ENCODE peak calls at places on chromosomes 12 and 14, in four cellular contexts. O, Y, P and U are unnamed samples.

GRCh38 chr12:107369679-107370078 is 276.3 kb upstream of the CRY1 start:
- DNase-seq in O (no peak), Y (no peak), P (no peak), U (no peak)

GRCh38 chr12:82651489-82651888 is 35.2 kb upstream of the TMTC2 start:
- DNase-seq in O (no peak), Y (no peak), P (no peak), U (no peak)

GRCh38 chr12:46439793-46440511 is 67.4 kb upstream of the SLC38A2 start:
- DNase-seq in O (no peak), Y (no peak), P (no peak), U (no peak)

GRCh38 chr14:61225304-61225703 is 55.8 kb downstream of the TMEM30B start:
- DNase-seq in O (no peak), Y (no peak), P (no peak), U (no peak)

GRCh38 chr12:48995061-48995879 is 3.9 kb downstream of the DDN start:
- DNase-seq in O (peak), Y (peak), P (peak), U (peak)

GRCh38 chr12:113276946-113277500 is 55.8 kb downstream of the TPCN1 start:
- DNase-seq in O (peak), Y (no peak), P (no peak), U (no peak)

GRCh38 chr14:24353551-24354529 is 14.0 kb upstream of the RIPK3 start:
- DNase-seq in O (no peak), Y (no peak), P (no peak), U (no peak)

GRCh38 chr12:84791444-84791843 is 121.2 kb downstream of the SLC6A15 start:
- DNase-seq in O (no peak), Y (no peak), P (no peak), U (no peak)

GRCh38 chr14:82504894-82505293 is 971.2 kb upstream of the SEL1L start:
- DNase-seq in O (no peak), Y (no peak), P (no peak), U (no peak)

GRCh38 chr12:111976860-111977259 is 36.1 kb downstream of the TMEM116 start:
- DNase-seq in O (no peak), Y (no peak), P (no peak), U (no peak)

GRCh38 chr12:11981174-11981733 is 89.5 kb upstream of the BCL2L14 start:
- DNase-seq in O (no peak), Y (no peak), P (no peak), U (no peak)

GRCh38 chr14:65832431-65833253 is 420.1 kb downstream of the FUT8 start:
- DNase-seq in O (no peak), Y (no peak), P (no peak), U (no peak)

GRCh38 chr12:25653487-25654175 is 100.5 kb upstream of the LMNTD1 start:
- DNase-seq in O (no peak), Y (no peak), P (no peak), U (no peak)

GRCh38 chr12:97944576-97944975 is 482.0 kb downstream of the RMST start:
- DNase-seq in O (no peak), Y (no peak), P (no peak), U (no peak)

GRCh38 chr12:41967668-41968649 is 176.7 kb downstream of the GXYLT1 start:
- DNase-seq in O (no peak), Y (no peak), P (no peak), U (no peak)

GRCh38 chr12:49971141-49971540 is 1.6 kb upstream of the AQP6 start:
- DNase-seq in O (no peak), Y (no peak), P (no peak), U (no peak)

GRCh38 chr12:1920971-1921370 is 2.5 kb upstream of the CACNA2D4 start:
- DNase-seq in O (no peak), Y (peak), P (no peak), U (peak)

GRCh38 chr14:44720707-44721106 is 213.6 kb upstream of the FSCB start:
- DNase-seq in O (no peak), Y (no peak), P (no peak), U (no peak)

GRCh38 chr12:40152783-40153383 is 47.0 kb upstream of the SLC2A13 start:
- DNase-seq in O (peak), Y (no peak), P (peak), U (peak)

GRCh38 chr14:72666610-72667009 is 227.3 kb downstream of the DPF3 start:
- DNase-seq in O (no peak), Y (no peak), P (no peak), U (no peak)

GRCh38 chr12:16583991-16584745 is 21.8 kb downstream of the LMO3 start:
- DNase-seq in O (no peak), Y (no peak), P (no peak), U (no peak)

GRCh38 chr12:94180558-94181296 is 32.4 kb downstream of the PLXNC1 start:
- DNase-seq in O (no peak), Y (no peak), P (no peak), U (no peak)

GRCh38 chr12:27424631-27425230 is 21.8 kb upstream of the SMCO2 start:
- DNase-seq in O (no peak), Y (no peak), P (no peak), U (no peak)

GRCh38 chr12:10167588-10167987 is 4.3 kb downstream of the OLR1 start:
- DNase-seq in O (no peak), Y (no peak), P (no peak), U (no peak)

GRCh38 chr12:132285991-132286681 is 43.3 kb downstream of the GALNT9 start:
- DNase-seq in O (peak), Y (no peak), P (peak), U (peak)

DNA sequence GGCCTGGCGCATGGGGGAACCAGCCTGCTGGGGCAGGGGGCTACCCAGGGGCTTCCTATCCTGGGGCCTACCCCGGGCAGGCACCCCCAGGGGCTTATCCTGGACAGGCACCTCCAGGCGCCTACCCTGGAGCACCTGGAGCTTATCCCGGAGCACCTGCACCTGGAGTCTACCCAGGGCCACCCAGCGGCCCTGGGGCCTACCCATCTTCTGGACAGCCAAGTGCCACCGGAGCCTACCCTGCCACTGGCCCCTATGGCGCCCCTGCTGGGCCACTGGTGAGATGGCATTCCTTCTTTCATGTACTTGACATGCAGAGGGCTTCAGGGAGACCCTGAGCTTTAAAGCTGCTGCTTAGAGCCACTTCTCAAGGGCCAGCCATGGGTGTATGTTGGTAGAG is 9.0 kb downstream of the LGALS3 start:
- DNase-seq in O (no peak), Y (no peak), P (no peak), U (no peak)
- TF ChIP-seq CTCF in O (peak), Y (no peak), P (no peak), U (no peak)

DNA sequence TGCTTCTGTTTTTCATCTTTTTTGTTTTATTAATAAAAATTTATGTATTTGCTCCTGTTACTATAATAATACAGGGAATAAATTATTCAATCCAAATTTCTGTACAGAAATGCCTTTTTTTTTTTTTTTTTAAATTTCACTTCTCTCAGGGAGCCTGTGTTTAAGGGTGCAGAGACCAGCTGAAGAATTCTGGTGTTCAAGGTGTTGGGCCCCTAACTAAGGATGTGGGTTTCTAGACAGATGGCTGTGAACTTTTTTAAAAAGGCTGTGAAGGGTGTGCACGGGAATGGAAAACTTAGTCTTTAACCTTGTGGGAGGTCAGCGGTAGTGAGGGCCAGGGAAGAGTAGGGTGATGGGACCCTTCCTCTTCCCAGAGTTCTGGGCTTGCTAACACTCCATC is 1.3 kb upstream of the DTX3 start:
- DNase-seq in O (no peak), Y (no peak), P (no peak), U (no peak)
- H3K27ac ChIP-seq in O (peak), Y (no peak), P (no peak), U (peak)

GRCh38 chr12:124004233-124004875 is 31.3 kb downstream of the ZNF664 start:
- DNase-seq in O (no peak), Y (no peak), P (no peak), U (no peak)
- TF ChIP-seq CTCF in O (no peak), Y (no peak), P (no peak), U (no peak)

GRCh38 chr12:109714141-109714912 is 702 bp downstream of the FAM222A start:
- DNase-seq in O (peak), Y (peak), P (peak), U (no peak)
- H3K27ac ChIP-seq in O (peak), Y (no peak), P (peak), U (peak)

GRCh38 chr12:69470189-69471094 is at the start of gene FRS2:
- DNase-seq in O (peak), Y (peak), P (peak), U (peak)
- TF ChIP-seq CTCF in O (peak), Y (peak), P (no peak), U (no peak)

GRCh38 chr12:32504626-32505025 is 105.3 kb downstream of the FGD4 start:
- DNase-seq in O (no peak), Y (no peak), P (no peak), U (no peak)
- H3K27ac ChIP-seq in O (peak), Y (no peak), P (no peak), U (no peak)

DNA sequence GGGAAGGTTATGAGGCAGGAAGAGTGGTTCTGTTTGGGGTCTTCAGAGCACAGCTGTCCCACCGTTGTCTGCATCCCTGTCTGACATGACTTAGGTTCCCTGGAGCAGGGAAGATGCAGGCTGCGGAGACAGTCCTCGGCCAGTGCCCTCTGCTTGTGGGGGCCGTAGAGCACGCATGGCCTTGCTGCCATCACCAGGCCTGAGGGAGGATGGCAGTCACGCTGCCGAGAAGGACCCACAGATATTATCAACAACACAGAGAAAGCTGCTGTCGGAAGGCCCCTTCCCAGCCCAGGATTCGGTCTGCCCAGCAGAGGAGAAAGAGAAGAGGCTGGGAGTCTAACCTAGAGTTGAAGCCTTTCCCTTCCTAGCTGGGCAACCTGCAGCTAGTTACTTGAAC is 35.0 kb downstream of the ERH start:
- DNase-seq in O (peak), Y (no peak), P (no peak), U (no peak)
- TF ChIP-seq CTCF in O (peak), Y (peak), P (no peak), U (no peak)

DNA sequence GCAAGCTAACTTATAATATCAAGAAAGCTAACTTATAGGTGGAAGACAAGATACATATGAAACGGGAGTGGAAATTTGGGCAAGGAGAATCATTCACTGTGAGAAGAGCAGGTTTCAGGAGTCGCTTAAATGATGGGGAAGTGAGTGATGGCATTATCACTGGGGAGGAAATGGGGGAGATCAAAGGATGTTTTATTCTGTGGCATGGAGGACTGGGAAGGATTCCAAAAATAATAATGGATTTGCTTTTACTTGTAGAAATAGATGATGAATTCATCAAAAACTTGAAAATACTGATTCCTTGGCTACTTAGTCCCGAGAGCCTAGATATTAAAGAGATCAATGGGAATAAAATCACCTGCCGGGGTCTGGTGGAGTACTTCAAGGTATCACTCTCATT is 47.8 kb downstream of the SAV1 start:
- DNase-seq in O (no peak), Y (no peak), P (no peak), U (no peak)
- H3K27ac ChIP-seq in O (no peak), Y (no peak), P (no peak), U (no peak)

GRCh38 chr12:59370933-59371332 is 224.9 kb upstream of the SLC16A7 start:
- DNase-seq in O (no peak), Y (no peak), P (no peak), U (no peak)

GRCh38 chr12:59375633-59376032 is 220.2 kb upstream of the SLC16A7 start:
- DNase-seq in O (no peak), Y (no peak), P (no peak), U (no peak)

GRCh38 chr12:59374783-59375182 is 221.0 kb upstream of the SLC16A7 start:
- DNase-seq in O (no peak), Y (no peak), P (no peak), U (no peak)

GRCh38 chr12:59372971-59373370 is 222.9 kb upstream of the SLC16A7 start:
- DNase-seq in O (no peak), Y (no peak), P (no peak), U (no peak)
- TF ChIP-seq CTCF in O (no peak), Y (no peak), P (no peak), U (no peak)

DNA sequence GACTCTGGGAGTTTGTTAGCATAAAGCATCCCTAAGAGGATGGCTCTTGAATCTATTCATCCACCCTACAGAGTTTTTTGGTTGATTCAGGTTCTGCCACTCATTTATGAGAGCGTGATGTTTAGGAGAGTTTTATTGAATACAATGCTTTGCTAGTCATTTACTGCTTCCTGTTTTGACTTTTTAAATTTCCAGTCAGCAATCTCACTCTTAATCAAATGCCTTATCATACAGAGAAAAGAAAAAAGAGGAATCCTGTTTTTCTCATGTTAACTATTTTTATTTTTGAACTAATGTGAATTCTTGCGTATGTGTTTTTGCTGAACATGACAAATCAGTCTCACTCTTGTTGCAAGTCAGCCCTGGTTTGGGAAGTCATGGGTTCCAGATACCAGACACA is 22.0 kb upstream of the LGMN start:
- DNase-seq in O (no peak), Y (no peak), P (no peak), U (no peak)
- H3K27ac ChIP-seq in O (no peak), Y (no peak), P (no peak), U (no peak)